ENCODE peak calls at places on chromosomes 7 and 10, in seven cellular contexts. One of them, this sample, is unnamed.

GRCh38 chr10:92891885-92892705 is 43.8 kb downstream of the EXOC6 start:
- DNase-seq in tibial nerve: peak; percentile 12
- DNase-seq in spleen: no peak
- DNase-seq in HepG2: peak; percentile 96
- DNase-seq in adrenal gland: peak; percentile 80
- DNase-seq in endothelial cell of umbilical vein: peak; percentile 90
- DNase-seq in suprapubic skin: no peak
- DNase-seq in this sample: peak; percentile 81

GRCh38 chr10:127035827-127036226 is 130.6 kb downstream of the DOCK1 start:
- DNase-seq in tibial nerve: no peak
- DNase-seq in endothelial cell of umbilical vein: no peak
- DNase-seq in spleen: no peak
- DNase-seq in suprapubic skin: no peak
- DNase-seq in HepG2: no peak
- DNase-seq in adrenal gland: no peak
- DNase-seq in this sample: no peak

GRCh38 chr10:35448687-35449662 is 112.7 kb downstream of the CCNY start:
- DNase-seq in spleen: no peak
- DNase-seq in adrenal gland: peak; percentile 75
- DNase-seq in endothelial cell of umbilical vein: peak; percentile 64
- DNase-seq in tibial nerve: no peak
- DNase-seq in suprapubic skin: no peak
- DNase-seq in HepG2: peak; percentile 81
- DNase-seq in this sample: no peak

GRCh38 chr10:3924344-3924743 is 139.3 kb upstream of the KLF6 start:
- DNase-seq in endothelial cell of umbilical vein: peak; percentile 98
- DNase-seq in suprapubic skin: no peak
- DNase-seq in spleen: no peak
- DNase-seq in adrenal gland: no peak
- DNase-seq in HepG2: no peak
- DNase-seq in tibial nerve: no peak
- DNase-seq in this sample: no peak

GRCh38 chr7:33250421-33250827 is 121.1 kb downstream of the BBS9 start:
- DNase-seq in tibial nerve: no peak
- DNase-seq in spleen: no peak
- DNase-seq in endothelial cell of umbilical vein: peak; percentile 13
- DNase-seq in suprapubic skin: no peak
- DNase-seq in HepG2: no peak
- DNase-seq in adrenal gland: no peak
- DNase-seq in this sample: no peak

GRCh38 chr10:21083861-21084260 is 186.8 kb upstream of the NEBL start:
- DNase-seq in suprapubic skin: no peak
- DNase-seq in tibial nerve: no peak
- DNase-seq in adrenal gland: no peak
- DNase-seq in HepG2: no peak
- DNase-seq in spleen: no peak
- DNase-seq in endothelial cell of umbilical vein: no peak
- DNase-seq in this sample: no peak

GRCh38 chr10:26455567-26456315 is 17.6 kb downstream of the APBB1IP start:
- DNase-seq in tibial nerve: no peak
- DNase-seq in adrenal gland: no peak
- DNase-seq in spleen: no peak
- DNase-seq in endothelial cell of umbilical vein: no peak
- DNase-seq in HepG2: no peak
- DNase-seq in suprapubic skin: no peak
- DNase-seq in this sample: no peak

GRCh38 chr10:129883637-129884389 is 80.3 kb downstream of the EBF3 start:
- DNase-seq in suprapubic skin: no peak
- DNase-seq in spleen: no peak
- DNase-seq in endothelial cell of umbilical vein: no peak
- DNase-seq in adrenal gland: no peak
- DNase-seq in tibial nerve: no peak
- DNase-seq in HepG2: no peak
- DNase-seq in this sample: no peak

GRCh38 chr7:157926521-157927167 is 589.8 kb downstream of the DNAJB6 start:
- DNase-seq in HepG2: no peak
- DNase-seq in tibial nerve: no peak
- DNase-seq in adrenal gland: no peak
- DNase-seq in spleen: no peak
- DNase-seq in endothelial cell of umbilical vein: no peak
- DNase-seq in suprapubic skin: no peak
- DNase-seq in this sample: no peak

GRCh38 chr7:149300751-149301150 is 38.8 kb downstream of the ZNF783 start:
- DNase-seq in endothelial cell of umbilical vein: peak; percentile 31
- DNase-seq in HepG2: no peak
- DNase-seq in spleen: no peak
- DNase-seq in suprapubic skin: no peak
- DNase-seq in tibial nerve: no peak
- DNase-seq in adrenal gland: no peak
- DNase-seq in this sample: no peak

GRCh38 chr7:79282051-79282694 is 171.3 kb downstream of the MAGI2 start:
- DNase-seq in spleen: no peak
- DNase-seq in HepG2: no peak
- DNase-seq in endothelial cell of umbilical vein: peak; percentile 68
- DNase-seq in suprapubic skin: no peak
- DNase-seq in tibial nerve: peak; percentile 21
- DNase-seq in adrenal gland: peak; percentile 18
- DNase-seq in this sample: no peak

GRCh38 chr7:132817844-132818427 is 241.7 kb upstream of the PLXNA4 start:
- DNase-seq in spleen: no peak
- DNase-seq in HepG2: no peak
- DNase-seq in tibial nerve: no peak
- DNase-seq in suprapubic skin: no peak
- DNase-seq in adrenal gland: no peak
- DNase-seq in endothelial cell of umbilical vein: no peak
- DNase-seq in this sample: no peak

GRCh38 chr7:108415821-108416536 is 40.3 kb downstream of the NRCAM start:
- DNase-seq in HepG2: no peak
- DNase-seq in spleen: no peak
- DNase-seq in suprapubic skin: no peak
- DNase-seq in tibial nerve: no peak
- DNase-seq in adrenal gland: peak; percentile 64
- DNase-seq in endothelial cell of umbilical vein: peak; percentile 77
- DNase-seq in this sample: no peak

GRCh38 chr10:74548676-74549075 is 277.7 kb upstream of the KAT6B start:
- DNase-seq in spleen: no peak
- DNase-seq in HepG2: peak; percentile 85
- DNase-seq in tibial nerve: no peak
- DNase-seq in endothelial cell of umbilical vein: peak; percentile 8
- DNase-seq in suprapubic skin: no peak
- DNase-seq in adrenal gland: no peak
- DNase-seq in this sample: no peak

GRCh38 chr7:23206511-23206867 is 24.6 kb downstream of the NUP42 start:
- DNase-seq in HepG2: no peak
- DNase-seq in spleen: no peak
- DNase-seq in tibial nerve: no peak
- DNase-seq in endothelial cell of umbilical vein: no peak
- DNase-seq in suprapubic skin: no peak
- DNase-seq in adrenal gland: no peak
- DNase-seq in this sample: no peak

GRCh38 chr7:80330434-80330833 is 181.4 kb downstream of the GNAT3 start:
- DNase-seq in HepG2: no peak
- DNase-seq in tibial nerve: no peak
- DNase-seq in adrenal gland: no peak
- DNase-seq in spleen: no peak
- DNase-seq in suprapubic skin: no peak
- DNase-seq in endothelial cell of umbilical vein: no peak
- DNase-seq in this sample: no peak

GRCh38 chr10:124448696-124449169 is 1.1 kb downstream of the NKX1-2 start:
- DNase-seq in spleen: no peak
- DNase-seq in suprapubic skin: no peak
- DNase-seq in tibial nerve: no peak
- DNase-seq in HepG2: no peak
- DNase-seq in endothelial cell of umbilical vein: no peak
- DNase-seq in adrenal gland: no peak
- DNase-seq in this sample: no peak

GRCh38 chr10:129467346-129468119 is 492 bp downstream of the MGMT start:
- DNase-seq in HepG2: peak; percentile 78
- DNase-seq in suprapubic skin: no peak
- DNase-seq in tibial nerve: no peak
- DNase-seq in spleen: no peak
- DNase-seq in endothelial cell of umbilical vein: peak; percentile 4
- DNase-seq in adrenal gland: peak; percentile 31
- DNase-seq in this sample: peak; percentile 11

GRCh38 chr7:7862393-7862792 is 106.2 kb upstream of the GLCCI1 start:
- DNase-seq in spleen: no peak
- DNase-seq in tibial nerve: no peak
- DNase-seq in suprapubic skin: no peak
- DNase-seq in HepG2: no peak
- DNase-seq in endothelial cell of umbilical vein: no peak
- DNase-seq in adrenal gland: no peak
- DNase-seq in this sample: no peak

GRCh38 chr10:85995791-85996190 is 370.8 kb downstream of the GRID1 start:
- DNase-seq in tibial nerve: no peak
- DNase-seq in HepG2: peak; percentile 18
- DNase-seq in endothelial cell of umbilical vein: no peak
- DNase-seq in adrenal gland: peak; percentile 21
- DNase-seq in spleen: no peak
- DNase-seq in suprapubic skin: no peak
- DNase-seq in this sample: no peak

GRCh38 chr7:127629268-127629854 is 11.4 kb upstream of the PAX4 start:
- DNase-seq in adrenal gland: no peak
- DNase-seq in suprapubic skin: no peak
- DNase-seq in spleen: no peak
- DNase-seq in HepG2: peak; percentile 33
- DNase-seq in endothelial cell of umbilical vein: no peak
- DNase-seq in tibial nerve: no peak
- DNase-seq in this sample: peak; percentile 34

DNA sequence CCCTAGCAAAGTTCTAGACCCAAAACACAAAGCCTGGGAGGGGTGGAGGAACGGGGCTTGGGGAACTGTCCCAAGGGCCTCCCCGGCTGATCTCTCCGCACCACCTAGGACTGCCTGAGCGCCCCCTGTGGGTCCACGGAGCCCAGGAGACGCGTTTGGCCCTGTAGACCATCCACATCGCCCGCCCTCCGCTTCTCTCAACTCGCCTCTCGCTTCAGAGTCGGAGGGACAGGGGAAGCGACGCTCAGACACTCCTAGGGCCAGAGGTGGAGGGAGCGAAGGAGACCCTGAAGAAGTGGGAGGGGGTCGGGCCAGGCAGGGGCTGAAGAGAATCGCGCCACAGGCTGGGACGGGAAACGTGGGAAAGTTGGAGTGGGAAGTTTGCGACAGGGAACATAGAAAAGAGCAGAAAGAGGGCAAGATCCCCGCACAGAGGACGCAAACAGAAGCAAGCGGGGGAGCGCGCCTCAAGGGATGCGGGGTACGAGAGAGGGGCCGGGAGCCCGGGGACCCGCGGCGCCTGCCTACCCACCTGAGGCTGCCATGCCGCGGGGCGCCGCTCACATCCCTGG is 378 bp downstream of the PIK3AP1 start:
- DNase-seq in adrenal gland: peak; percentile 39
- DNase-seq in tibial nerve: peak; percentile 45
- DNase-seq in endothelial cell of umbilical vein: no peak
- DNase-seq in HepG2: peak; percentile 16
- DNase-seq in suprapubic skin: peak; percentile 73
- DNase-seq in spleen: peak; percentile 96
- DNase-seq in this sample: peak; percentile 83
- H3K27ac ChIP-seq in adrenal gland: peak overlapping the region; percentile 35
- H3K27ac ChIP-seq in tibial nerve: no peak overlapping the region
- H3K27ac ChIP-seq in endothelial cell of umbilical vein: no peak overlapping the region
- H3K27ac ChIP-seq in HepG2: no peak overlapping the region
- H3K27ac ChIP-seq in suprapubic skin: peak overlapping the region; percentile 68
- H3K27ac ChIP-seq in spleen: peak overlapping the region; percentile 88
- H3K27ac ChIP-seq in this sample: peak overlapping the region; percentile 78

DNA sequence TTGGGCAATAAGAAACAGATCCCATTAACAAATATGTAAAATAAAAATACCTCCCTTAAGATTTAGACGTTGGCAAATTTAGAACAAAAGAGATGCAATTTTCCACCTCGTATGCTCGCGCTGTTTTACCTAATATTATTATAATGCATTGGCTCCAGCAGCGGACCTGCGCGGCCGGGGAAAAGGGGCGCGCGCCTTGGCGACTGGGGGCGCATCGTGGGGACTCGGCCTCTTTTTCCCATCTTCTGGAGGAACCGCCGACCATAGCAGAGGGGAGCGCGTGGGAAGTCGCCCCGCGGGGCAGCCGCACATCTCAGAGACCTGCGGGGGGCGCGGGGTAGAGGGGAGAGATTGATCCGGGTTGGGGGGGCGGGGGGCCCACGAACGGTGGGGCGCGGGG is 139.4 kb upstream of the MKI67 start:
- DNase-seq in suprapubic skin: no peak
- DNase-seq in tibial nerve: no peak
- DNase-seq in adrenal gland: no peak
- DNase-seq in HepG2: no peak
- DNase-seq in spleen: no peak
- DNase-seq in endothelial cell of umbilical vein: no peak
- DNase-seq in this sample: no peak
- H3K27me3 ChIP-seq in suprapubic skin: peaks cover 53% of the 10 kb centered on the region
- H3K27me3 ChIP-seq in tibial nerve: no peaks in the 10 kb centered on the region
- H3K27me3 ChIP-seq in adrenal gland: peaks cover 48% of the 10 kb centered on the region
- H3K27me3 ChIP-seq in HepG2: peaks cover 2% of the 10 kb centered on the region
- H3K27me3 ChIP-seq in spleen: peaks cover 57% of the 10 kb centered on the region
- H3K27me3 ChIP-seq in endothelial cell of umbilical vein: peaks cover 2% of the 10 kb centered on the region
- H3K27me3 ChIP-seq in this sample: peaks cover 51% of the 10 kb centered on the region

DNA sequence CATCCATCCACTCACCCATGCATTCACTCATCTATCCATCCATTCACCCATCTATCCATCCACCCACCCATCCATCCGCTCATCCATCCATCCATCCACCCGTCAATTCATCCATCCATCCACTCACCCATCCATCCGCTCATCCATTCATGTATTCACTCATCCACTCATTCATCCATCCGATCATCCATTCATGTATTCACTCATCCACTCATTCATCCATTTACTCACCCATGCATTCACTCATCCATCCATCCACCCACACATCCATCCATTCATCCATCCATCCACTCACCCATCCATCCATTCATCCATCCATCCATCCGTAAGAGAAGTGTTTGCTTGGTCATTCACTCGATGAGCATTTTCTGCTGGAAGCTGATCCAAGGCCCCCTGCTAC is 8.7 kb upstream of the PSMG3 start:
- DNase-seq in spleen: no peak
- DNase-seq in HepG2: no peak
- DNase-seq in endothelial cell of umbilical vein: no peak
- DNase-seq in tibial nerve: no peak
- DNase-seq in suprapubic skin: no peak
- DNase-seq in adrenal gland: no peak
- DNase-seq in this sample: no peak
- TF ChIP-seq POLR2A in spleen: no peak
- TF ChIP-seq POLR2A in HepG2: no peak
- TF ChIP-seq POLR2A in endothelial cell of umbilical vein: no peak
- TF ChIP-seq POLR2A in tibial nerve: no peak
- TF ChIP-seq POLR2A in suprapubic skin: no peak
- TF ChIP-seq POLR2A in adrenal gland: no peak
- TF ChIP-seq POLR2A in this sample: no peak

DNA sequence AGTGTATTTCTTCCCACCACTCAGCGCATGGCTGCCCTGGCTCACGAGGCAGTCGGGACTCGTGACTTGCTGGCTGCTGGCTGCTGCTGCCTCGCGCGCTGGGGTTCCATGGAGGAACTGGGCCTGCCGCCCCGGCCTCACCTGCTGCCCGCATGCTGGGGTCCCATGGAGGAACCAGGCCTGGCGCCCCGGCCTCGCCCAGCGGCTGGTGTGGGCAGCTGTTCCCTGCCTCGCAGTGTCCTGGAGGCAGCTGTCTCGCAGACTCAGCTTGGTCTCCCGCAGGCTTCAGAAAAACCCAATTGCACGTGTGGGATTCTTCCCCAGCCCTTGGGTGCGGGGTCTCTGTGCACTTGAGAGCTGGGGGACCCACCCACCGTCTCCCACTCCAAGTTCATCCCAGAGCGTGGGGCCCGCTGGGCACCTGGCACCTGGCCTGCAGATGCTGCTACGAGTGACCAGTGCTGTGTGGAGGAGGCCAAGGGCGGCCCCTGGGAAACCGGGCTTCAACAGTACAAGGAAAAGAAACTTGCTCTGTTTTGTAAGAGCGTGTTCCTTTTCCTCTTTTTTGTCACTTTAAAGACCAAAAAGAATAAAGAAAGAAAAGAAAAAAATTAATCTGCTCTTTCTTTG is 20.4 kb downstream of the PWWP2B start:
- DNase-seq in HepG2: no peak
- DNase-seq in tibial nerve: no peak
- DNase-seq in spleen: peak; percentile 84
- DNase-seq in endothelial cell of umbilical vein: no peak
- DNase-seq in adrenal gland: peak; percentile 68
- DNase-seq in suprapubic skin: no peak
- DNase-seq in this sample: no peak
- H3K27ac ChIP-seq in HepG2: no peak overlapping the region
- H3K27ac ChIP-seq in tibial nerve: no peak overlapping the region
- H3K27ac ChIP-seq in spleen: peak overlapping the region; percentile 94
- H3K27ac ChIP-seq in endothelial cell of umbilical vein: peak overlapping the region; percentile 28
- H3K27ac ChIP-seq in adrenal gland: peak overlapping the region; percentile 96
- H3K27ac ChIP-seq in suprapubic skin: peak overlapping the region; percentile 88
- H3K27ac ChIP-seq in this sample: peak overlapping the region; percentile 98